ENCODE peak calls at places on chromosomes 13 and 19, in five cellular contexts. Z, T, P, F and Q are unnamed samples.

GRCh38 chr19:10819124-10820060 is 16.6 kb downstream of the TMED1 start:
- DNase-seq in Z (no peak), T (no peak), P (no peak), F (no peak), Q (no peak)

GRCh38 chr13:33994826-33995502 is 177.0 kb downstream of the RFC3 start:
- DNase-seq in Z (no peak), T (no peak), P (no peak), F (no peak), Q (no peak)

GRCh38 chr19:10344780-10345179 is 5.4 kb upstream of the ICAM3 start:
- DNase-seq in Z (no peak), T (peak), P (no peak), F (no peak), Q (no peak)

GRCh38 chr13:40974460-40975407 is 44.4 kb downstream of the ELF1 start:
- DNase-seq in Z (peak), T (peak), P (no peak), F (peak), Q (no peak)

GRCh38 chr19:5024282-5024681 is 55.4 kb downstream of the KDM4B start:
- DNase-seq in Z (no peak), T (no peak), P (no peak), F (no peak), Q (no peak)

GRCh38 chr13:73303858-73304257 is 245.1 kb downstream of the KLF5 start:
- DNase-seq in Z (no peak), T (peak), P (no peak), F (no peak), Q (no peak)

GRCh38 chr13:24727731-24728601 is 36.0 kb upstream of the RNF17 start:
- DNase-seq in Z (peak), T (peak), P (no peak), F (peak), Q (peak)

GRCh38 chr13:51786425-51787010 is 17.4 kb downstream of the DHRS12 start:
- DNase-seq in Z (no peak), T (no peak), P (no peak), F (no peak), Q (no peak)

GRCh38 chr13:91347996-91348905 is 764 bp downstream of the MIR17HG start:
- DNase-seq in Z (peak), T (no peak), P (peak), F (peak), Q (peak)

GRCh38 chr13:20565120-20565736 is 1.7 kb upstream of the IFT88 start:
- DNase-seq in Z (no peak), T (no peak), P (no peak), F (no peak), Q (no peak)

GRCh38 chr13:31053896-31054295 is 107.8 kb downstream of the HSPH1 start:
- DNase-seq in Z (no peak), T (no peak), P (no peak), F (no peak), Q (no peak)

GRCh38 chr13:50374517-50374916 is 359.3 kb downstream of the KCNRG start:
- DNase-seq in Z (no peak), T (no peak), P (no peak), F (no peak), Q (no peak)

GRCh38 chr13:50378513-50378970 is 363.3 kb downstream of the KCNRG start:
- DNase-seq in Z (no peak), T (no peak), P (no peak), F (no peak), Q (no peak)

GRCh38 chr13:50377726-50378270 is 362.6 kb downstream of the KCNRG start:
- DNase-seq in Z (no peak), T (no peak), P (no peak), F (no peak), Q (no peak)

GRCh38 chr13:50375792-50376191 is 360.5 kb downstream of the KCNRG start:
- DNase-seq in Z (no peak), T (peak), P (no peak), F (no peak), Q (no peak)

DNA sequence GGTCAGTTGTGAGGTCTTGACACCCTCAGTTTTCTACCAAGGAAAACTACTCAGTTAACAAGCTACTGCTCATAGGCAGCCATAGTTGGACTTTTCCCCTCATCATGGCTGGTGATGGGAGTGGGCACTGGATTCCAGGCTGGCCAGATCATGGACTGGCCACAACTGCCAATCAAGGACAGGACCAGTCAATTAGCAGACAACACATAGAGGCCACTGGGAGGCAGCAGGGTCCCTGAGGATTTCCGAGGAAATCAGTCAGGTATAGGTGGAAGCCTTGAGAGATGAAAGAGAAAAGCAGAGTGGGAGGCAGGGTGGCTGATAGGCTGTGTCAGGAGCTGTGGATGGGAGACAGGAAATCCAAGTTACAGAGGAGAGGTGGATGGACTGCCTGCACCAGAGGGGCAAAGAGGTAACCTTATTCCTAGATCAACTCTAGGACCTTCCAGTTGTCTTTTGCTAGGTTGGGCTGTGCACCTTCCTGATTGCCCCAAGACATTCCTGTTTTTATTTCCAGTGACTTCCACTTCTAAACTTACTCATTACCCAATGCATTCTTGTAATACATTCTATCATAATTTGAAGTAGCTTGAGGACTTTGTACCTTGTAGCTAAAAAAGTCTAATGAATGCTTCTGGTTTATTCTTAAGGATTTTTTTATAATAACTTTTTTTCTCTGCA is 361.8 kb downstream of the KCNRG start:
- DNase-seq in Z (no peak), T (no peak), P (no peak), F (no peak), Q (no peak)
- TF ChIP-seq CTCF in Z (no peak), T (peak), P (no peak), F (no peak), Q (no peak)

DNA sequence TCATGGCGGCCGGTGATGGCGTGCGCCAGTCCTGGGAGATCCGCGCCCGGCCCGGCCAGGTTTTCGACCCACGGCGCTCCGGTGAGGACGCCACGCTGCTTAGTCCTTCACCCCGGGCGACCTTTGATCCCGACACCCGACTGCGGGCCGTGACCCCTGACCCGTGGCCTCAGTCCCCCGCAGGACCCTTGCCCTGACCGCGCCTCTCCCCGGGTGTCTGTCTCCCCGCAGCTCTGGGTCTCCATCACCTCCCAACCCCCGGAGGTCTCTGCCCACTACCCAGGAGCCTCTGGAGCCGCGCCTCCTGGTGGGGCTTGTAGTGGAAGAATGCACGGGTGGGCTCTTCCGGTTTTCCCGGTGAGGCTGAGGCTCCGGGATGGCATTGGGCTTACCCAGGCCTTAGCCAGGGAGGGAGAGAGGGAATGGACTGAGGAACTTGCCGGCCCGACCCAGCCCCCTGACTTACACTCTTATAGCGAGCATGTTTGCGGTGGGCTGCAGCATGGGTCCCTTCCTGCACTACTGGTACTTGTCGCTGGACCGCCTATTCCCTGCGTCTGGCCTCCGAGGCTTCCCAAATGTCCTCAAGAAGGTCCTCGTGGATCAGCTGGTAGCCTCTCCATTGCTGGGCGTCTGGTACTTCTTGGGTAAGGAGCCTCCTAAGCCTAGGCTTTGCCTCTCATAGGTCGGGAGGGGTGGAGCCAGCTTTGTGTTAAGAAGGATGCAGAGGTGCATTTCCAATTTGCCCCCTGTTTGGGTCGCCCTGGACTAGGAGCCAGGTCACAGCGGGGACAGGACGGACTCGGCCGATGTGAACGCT is 580 bp downstream of the MPV17L2 start:
- DNase-seq in Z (no peak), T (no peak), P (no peak), F (no peak), Q (no peak)
- TF ChIP-seq CTCF in Z (no peak), T (peak), P (no peak), F (no peak), Q (no peak)

DNA sequence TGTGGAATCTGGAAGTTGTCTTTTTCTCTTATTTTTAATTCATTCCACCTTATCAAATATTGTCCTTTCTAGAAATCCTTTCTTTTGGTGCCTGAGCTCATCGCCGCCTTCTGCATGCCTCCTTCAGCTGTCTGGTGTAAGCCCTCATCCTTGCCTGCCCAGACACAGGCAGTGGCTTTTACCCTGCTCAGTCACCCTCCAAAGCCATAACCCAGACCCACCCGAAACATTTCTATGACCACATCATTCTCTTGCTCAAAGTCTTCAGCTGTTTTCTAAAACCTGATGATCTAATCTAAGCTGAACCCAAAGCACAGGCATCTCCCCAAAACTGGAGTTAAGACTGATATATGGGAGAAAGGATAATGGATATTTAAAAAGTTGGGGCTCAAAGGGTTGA is 753.7 kb upstream of the SGCG start:
- DNase-seq in Z (no peak), T (no peak), P (no peak), F (no peak), Q (no peak)
- TF ChIP-seq CTCF in Z (no peak), T (no peak), P (no peak), F (no peak), Q (no peak)

GRCh38 chr19:6185093-6185824 is 49.8 kb downstream of the ACSBG2 start:
- DNase-seq in Z (no peak), T (no peak), P (no peak), F (no peak), Q (no peak)
- TF ChIP-seq CTCF in Z (no peak), T (no peak), P (no peak), F (no peak), Q (no peak)

GRCh38 chr19:14516048-14516534 is 2.1 kb downstream of the DNAJB1 start:
- DNase-seq in Z (no peak), T (no peak), P (no peak), F (no peak), Q (no peak)
- TF ChIP-seq CTCF in Z (no peak), T (no peak), P (no peak), F (no peak), Q (no peak)